ENCODE peak calls at places on chromosomes 6 and 20, in nine cellular contexts. O is OCI-LY7, E is fibroblast of lung, T is heart left ventricle, C is adrenal gland, N is kidney, R is GM12865, V is tibial artery, K is HFF-Myc. B is an unnamed sample.

GRCh38 chr6:130376921-130377320 is 11.1 kb downstream of the TMEM200A start:
- DNase-seq in O (no peak), E (peak), T (no peak), C (no peak), N (no peak), R (no peak), V (no peak), K (no peak), B (no peak)

GRCh38 chr20:22005535-22005934 is 300.1 kb downstream of the PAX1 start:
- DNase-seq in O (no peak), E (no peak), T (no peak), C (no peak), N (no peak), R (no peak), V (no peak), K (no peak), B (no peak)

GRCh38 chr20:831956-832355 is 1.6 kb upstream of the FAM110A start:
- DNase-seq in O (no peak), E (no peak), T (no peak), C (no peak), N (peak), R (no peak), V (no peak), K (no peak), B (no peak)

GRCh38 chr20:40332167-40332566 is 356.9 kb downstream of the MAFB start:
- DNase-seq in O (no peak), E (no peak), T (no peak), C (no peak), N (no peak), R (no peak), V (no peak), K (no peak), B (no peak)

GRCh38 chr6:24825130-24825630 is 26.5 kb upstream of the ARMH2 start:
- DNase-seq in O (no peak), E (no peak), T (no peak), C (no peak), N (no peak), R (no peak), V (no peak), K (no peak), B (no peak)

GRCh38 chr6:36840471-36841461 is 1.5 kb upstream of the CPNE5 start:
- DNase-seq in O (no peak), E (no peak), T (no peak), C (no peak), N (no peak), R (no peak), V (no peak), K (no peak), B (no peak)

GRCh38 chr6:106670236-106670635 is 40.9 kb downstream of the QRSL1 start:
- DNase-seq in O (no peak), E (no peak), T (no peak), C (no peak), N (no peak), R (no peak), V (no peak), K (no peak), B (no peak)

GRCh38 chr20:43911066-43911465 is 3.6 kb upstream of the TOX2 start:
- DNase-seq in O (no peak), E (peak), T (no peak), C (peak), N (no peak), R (peak), V (no peak), K (peak), B (no peak)

GRCh38 chr6:33320315-33321181 is 3.0 kb upstream of the ZBTB22 start:
- DNase-seq in O (no peak), E (peak), T (peak), C (peak), N (no peak), R (no peak), V (peak), K (peak), B (no peak)

GRCh38 chr6:167805349-167806060 is 21.2 kb upstream of the AFDN start:
- DNase-seq in O (no peak), E (no peak), T (no peak), C (no peak), N (no peak), R (no peak), V (no peak), K (no peak), B (no peak)

GRCh38 chr20:50690979-50691584 is at the start of gene RIPOR3:
- DNase-seq in O (no peak), E (no peak), T (no peak), C (no peak), N (peak), R (no peak), V (peak), K (no peak), B (no peak)

GRCh38 chr6:6998194-6998569 is 109.6 kb upstream of the RREB1 start:
- DNase-seq in O (no peak), E (peak), T (no peak), C (peak), N (no peak), R (no peak), V (no peak), K (no peak), B (no peak)

GRCh38 chr6:18187701-18188100 is 32.5 kb downstream of the KDM1B start:
- DNase-seq in O (no peak), E (no peak), T (no peak), C (no peak), N (no peak), R (no peak), V (no peak), K (no peak), B (no peak)

GRCh38 chr20:34017610-34018009 is 23.9 kb downstream of the RALY start:
- DNase-seq in O (no peak), E (peak), T (no peak), C (no peak), N (no peak), R (no peak), V (no peak), K (peak), B (no peak)

GRCh38 chr6:22227824-22228610 is 68.8 kb downstream of the PRL start:
- DNase-seq in O (no peak), E (peak), T (no peak), C (no peak), N (no peak), R (no peak), V (no peak), K (no peak), B (no peak)

GRCh38 chr6:138517635-138518034 is 18.3 kb upstream of the NHSL1 start:
- DNase-seq in O (peak), E (peak), T (peak), C (peak), N (no peak), R (peak), V (no peak), K (no peak), B (peak)

GRCh38 chr20:44809380-44810060 is 826 bp downstream of the RIMS4 start:
- DNase-seq in O (no peak), E (no peak), T (no peak), C (peak), N (no peak), R (no peak), V (no peak), K (no peak), B (no peak)

GRCh38 chr6:28816909-28817807 is 106.6 kb downstream of the TRIM27 start:
- DNase-seq in O (no peak), E (peak), T (no peak), C (no peak), N (no peak), R (peak), V (no peak), K (peak), B (peak)

GRCh38 chr6:117354671-117355070 is 71.1 kb downstream of the ROS1 start:
- DNase-seq in O (no peak), E (no peak), T (no peak), C (no peak), N (no peak), R (no peak), V (no peak), K (no peak), B (no peak)

GRCh38 chr6:117351521-117351920 is 74.2 kb downstream of the ROS1 start:
- DNase-seq in O (no peak), E (no peak), T (no peak), C (no peak), N (no peak), R (no peak), V (no peak), K (no peak), B (no peak)

GRCh38 chr6:117352466-117353081 is 73.2 kb downstream of the ROS1 start:
- DNase-seq in O (peak), E (peak), T (no peak), C (no peak), N (no peak), R (peak), V (no peak), K (no peak), B (no peak)
- TF ChIP-seq CTCF in O (peak), E (peak), T (no peak), C (no peak), N (peak), R (peak), V (no peak), K (peak), B (no peak)

GRCh38 chr6:159125014-159125609 is 44.1 kb upstream of the FNDC1 start:
- DNase-seq in O (peak), E (no peak), T (no peak), C (peak), N (no peak), R (no peak), V (no peak), K (no peak), B (no peak)
- TF ChIP-seq CTCF in O (peak), E (no peak), T (no peak), C (no peak), N (no peak), R (no peak), V (no peak), K (peak), B (no peak)

GRCh38 chr6:56417823-56418222 is 170.4 kb upstream of the COL21A1 start:
- DNase-seq in O (no peak), E (no peak), T (no peak), C (no peak), N (no peak), R (no peak), V (no peak), K (no peak), B (no peak)
- TF ChIP-seq CTCF in O (no peak), E (no peak), T (no peak), C (no peak), N (no peak), R (no peak), V (no peak), K (no peak), B (no peak)

DNA sequence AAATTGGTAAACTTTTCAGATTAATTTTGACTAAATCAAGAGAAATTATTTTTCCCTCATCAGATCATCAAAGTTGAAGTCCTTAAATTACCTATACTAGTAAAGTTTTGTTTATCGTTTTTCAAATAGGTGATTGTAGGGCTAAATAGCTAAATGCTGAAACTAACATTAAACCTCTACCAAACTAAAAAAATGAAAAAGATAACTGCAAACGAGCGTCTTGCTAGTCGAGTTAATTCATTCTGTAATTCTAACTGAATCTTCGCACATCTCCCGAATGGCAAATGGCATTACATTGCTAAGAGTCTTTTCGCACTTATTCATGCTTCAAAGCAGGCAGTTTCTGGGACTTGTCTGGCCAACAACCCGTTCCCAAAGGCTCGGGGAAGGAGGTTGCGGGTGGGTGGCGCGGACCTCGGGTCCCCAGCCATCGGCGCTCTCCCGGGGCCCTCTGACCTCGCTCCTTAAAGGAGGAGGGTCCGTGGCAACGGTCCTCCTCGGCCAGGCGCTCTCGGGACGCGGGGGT is 43.8 kb downstream of the POPDC3 start:
- DNase-seq in O (no peak), E (peak), T (no peak), C (no peak), N (no peak), R (no peak), V (no peak), K (no peak), B (no peak)
- TF ChIP-seq CTCF in O (no peak), E (no peak), T (no peak), C (no peak), N (no peak), R (no peak), V (no peak), K (no peak), B (no peak)

DNA sequence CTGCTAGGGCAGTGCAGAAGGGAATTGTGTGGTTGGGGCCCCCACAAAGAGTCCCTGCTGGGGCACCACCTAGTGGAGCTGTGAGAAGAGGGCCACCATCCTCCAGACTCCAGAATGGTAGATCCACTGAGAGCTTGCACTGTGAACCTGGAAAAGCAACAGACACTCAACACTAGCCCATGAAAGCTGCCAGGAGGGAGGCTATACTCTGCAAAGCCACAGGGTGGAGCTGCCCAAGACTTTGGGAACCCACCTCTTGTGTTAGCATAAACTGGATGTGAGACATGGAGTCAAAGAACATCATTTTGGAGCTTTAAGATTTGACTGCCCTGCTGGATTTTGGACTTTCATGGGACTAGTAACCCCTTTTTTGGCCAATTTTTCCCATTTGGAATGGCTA is 328.4 kb upstream of the KHDRBS2 start:
- DNase-seq in O (no peak), E (no peak), T (no peak), C (no peak), N (no peak), R (no peak), V (no peak), K (no peak), B (no peak)
- TF ChIP-seq CTCF in O (peak), E (no peak), T (no peak), C (no peak), N (no peak), R (peak), V (no peak), K (no peak), B (no peak)

GRCh38 chr6:150928882-150929281 is 63.4 kb downstream of the MTHFD1L start:
- DNase-seq in O (no peak), E (no peak), T (no peak), C (peak), N (no peak), R (peak), V (no peak), K (no peak), B (peak)
- TF ChIP-seq CTCF in O (peak), E (no peak), T (no peak), C (no peak), N (no peak), R (peak), V (peak), K (peak), B (peak)

GRCh38 chr6:140845666-140846065 is 1287.1 kb upstream of the GJE1 start:
- DNase-seq in O (no peak), E (no peak), T (no peak), C (no peak), N (no peak), R (no peak), V (no peak), K (no peak), B (no peak)
- TF ChIP-seq CTCF in O (no peak), E (no peak), T (no peak), C (no peak), N (no peak), R (no peak), V (no peak), K (no peak), B (no peak)

GRCh38 chr6:14354919-14355572 is 237.5 kb downstream of the CD83 start:
- DNase-seq in O (no peak), E (peak), T (peak), C (peak), N (peak), R (no peak), V (peak), K (peak), B (no peak)

GRCh38 chr6:14349507-14349906 is 231.9 kb downstream of the CD83 start:
- DNase-seq in O (no peak), E (no peak), T (no peak), C (no peak), N (no peak), R (no peak), V (no peak), K (no peak), B (no peak)

GRCh38 chr6:14353263-14353662 is 235.7 kb downstream of the CD83 start:
- DNase-seq in O (no peak), E (no peak), T (no peak), C (no peak), N (no peak), R (no peak), V (no peak), K (no peak), B (no peak)

GRCh38 chr6:14348389-14348788 is 230.8 kb downstream of the CD83 start:
- DNase-seq in O (peak), E (no peak), T (no peak), C (no peak), N (no peak), R (no peak), V (no peak), K (no peak), B (no peak)

GRCh38 chr6:14353798-14354197 is 236.2 kb downstream of the CD83 start:
- DNase-seq in O (no peak), E (no peak), T (no peak), C (no peak), N (no peak), R (no peak), V (no peak), K (no peak), B (no peak)
- TF ChIP-seq CTCF in O (no peak), E (no peak), T (no peak), C (no peak), N (no peak), R (no peak), V (no peak), K (no peak), B (no peak)

GRCh38 chr20:41693136-41693979 is 75.2 kb upstream of the CHD6 start:
- DNase-seq in O (peak), E (peak), T (peak), C (peak), N (peak), R (peak), V (peak), K (peak), B (peak)
- TF ChIP-seq CTCF in O (peak), E (peak), T (peak), C (peak), N (no peak), R (no peak), V (peak), K (peak), B (peak)

B was measured in GM13976.